ENCODE peak calls at places on chromosome 9, in four cellular contexts. One of them, this sample, is unnamed.

GRCh38 chr9:83199240-83199639 is 136.3 kb upstream of the RASEF start:
- DNase-seq in AG04450: no peak
- DNase-seq in K562: no peak
- DNase-seq in H9: peak
- DNase-seq in this sample: peak

GRCh38 chr9:6552738-6553121 is 92.8 kb downstream of the GLDC start:
- DNase-seq in AG04450: no peak
- DNase-seq in K562: no peak
- DNase-seq in H9: no peak
- DNase-seq in this sample: no peak

GRCh38 chr9:132519033-132519432 is 63.4 kb upstream of the BARHL1 start:
- DNase-seq in AG04450: no peak
- DNase-seq in K562: no peak
- DNase-seq in H9: no peak
- DNase-seq in this sample: no peak

GRCh38 chr9:16664211-16664610 is 206.3 kb downstream of the BNC2 start:
- DNase-seq in AG04450: no peak
- DNase-seq in K562: no peak
- DNase-seq in H9: no peak
- DNase-seq in this sample: no peak

GRCh38 chr9:88077071-88077617 is 61.1 kb downstream of the SPATA31C2 start:
- DNase-seq in AG04450: no peak
- DNase-seq in K562: no peak
- DNase-seq in H9: no peak
- DNase-seq in this sample: no peak

GRCh38 chr9:20620658-20621552 is 1.4 kb downstream of the MLLT3 start:
- DNase-seq in AG04450: no peak
- DNase-seq in K562: no peak
- DNase-seq in H9: peak
- DNase-seq in this sample: no peak

GRCh38 chr9:116154334-116154975 is 864 bp downstream of the PAPPA start:
- DNase-seq in AG04450: no peak
- DNase-seq in K562: no peak
- DNase-seq in H9: peak
- DNase-seq in this sample: no peak

GRCh38 chr9:33132249-33132772 is 34.8 kb downstream of the B4GALT1 start:
- DNase-seq in AG04450: peak
- DNase-seq in K562: no peak
- DNase-seq in H9: no peak
- DNase-seq in this sample: no peak

GRCh38 chr9:112748041-112748440 is 2.5 kb upstream of the SNX30 start:
- DNase-seq in AG04450: no peak
- DNase-seq in K562: no peak
- DNase-seq in H9: no peak
- DNase-seq in this sample: no peak

GRCh38 chr9:112744177-112744576 is 6.4 kb upstream of the SNX30 start:
- DNase-seq in AG04450: no peak
- DNase-seq in K562: no peak
- DNase-seq in H9: no peak
- DNase-seq in this sample: no peak

GRCh38 chr9:112747094-112747493 is 3.5 kb upstream of the SNX30 start:
- DNase-seq in AG04450: no peak
- DNase-seq in K562: no peak
- DNase-seq in H9: no peak
- DNase-seq in this sample: no peak

GRCh38 chr9:112743216-112743835 is 7.2 kb upstream of the SNX30 start:
- DNase-seq in AG04450: no peak
- DNase-seq in K562: no peak
- DNase-seq in H9: no peak
- DNase-seq in this sample: no peak
- TF ChIP-seq CTCF in AG04450: peak
- TF ChIP-seq CTCF in K562: no peak
- TF ChIP-seq CTCF in H9: peak
- TF ChIP-seq CTCF in this sample: no peak

GRCh38 chr9:108812388-108812787 is 43.4 kb downstream of the ACTL7B start:
- DNase-seq in AG04450: no peak
- DNase-seq in K562: no peak
- DNase-seq in H9: no peak
- DNase-seq in this sample: peak

GRCh38 chr9:108816037-108816436 is 39.7 kb downstream of the ACTL7B start:
- DNase-seq in AG04450: no peak
- DNase-seq in K562: no peak
- DNase-seq in H9: no peak
- DNase-seq in this sample: no peak

GRCh38 chr9:108815156-108815555 is 40.6 kb downstream of the ACTL7B start:
- DNase-seq in AG04450: no peak
- DNase-seq in K562: no peak
- DNase-seq in H9: peak
- DNase-seq in this sample: no peak

GRCh38 chr9:108811944-108812343 is 43.8 kb downstream of the ACTL7B start:
- DNase-seq in AG04450: no peak
- DNase-seq in K562: no peak
- DNase-seq in H9: no peak
- DNase-seq in this sample: no peak

GRCh38 chr9:108813951-108814601 is 41.7 kb downstream of the ACTL7B start:
- DNase-seq in AG04450: no peak
- DNase-seq in K562: no peak
- DNase-seq in H9: peak
- DNase-seq in this sample: peak
- TF ChIP-seq CTCF in AG04450: no peak
- TF ChIP-seq CTCF in K562: no peak
- TF ChIP-seq CTCF in H9: peak
- TF ChIP-seq CTCF in this sample: peak

DNA sequence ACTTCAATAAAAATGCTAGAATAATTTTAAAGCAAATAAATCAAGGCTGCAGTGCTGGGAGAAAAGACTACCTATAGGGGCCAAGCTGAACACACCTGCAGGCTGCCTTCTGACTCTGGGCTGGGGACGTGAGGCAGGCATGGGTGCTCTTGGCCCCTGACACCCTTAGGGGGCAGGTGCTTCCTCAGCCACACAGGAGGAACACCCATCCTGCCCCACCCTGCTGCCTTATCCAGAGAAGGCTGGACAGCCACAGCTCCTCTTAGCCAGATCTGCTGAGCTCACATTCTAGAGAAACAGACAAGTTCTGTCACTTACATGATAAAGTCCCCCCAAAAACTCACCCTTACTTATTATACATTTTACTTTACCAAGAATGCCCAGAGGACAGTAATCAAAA is 6.6 kb upstream of the LMX1B start:
- DNase-seq in AG04450: no peak
- DNase-seq in K562: no peak
- DNase-seq in H9: no peak
- DNase-seq in this sample: no peak
- TF ChIP-seq CTCF in AG04450: no peak
- TF ChIP-seq CTCF in K562: no peak
- TF ChIP-seq CTCF in H9: no peak
- TF ChIP-seq CTCF in this sample: no peak

GRCh38 chr9:130624154-130624553 is 40.2 kb upstream of the PRDM12 start:
- DNase-seq in AG04450: no peak
- DNase-seq in K562: no peak
- DNase-seq in H9: no peak
- DNase-seq in this sample: no peak
- TF ChIP-seq CTCF in AG04450: no peak
- TF ChIP-seq CTCF in K562: no peak
- TF ChIP-seq CTCF in H9: peak
- TF ChIP-seq CTCF in this sample: no peak